ENCODE peak calls at places on chromosomes 3 and 15, in eight cellular contexts. W is sigmoid colon; U is right lobe of liver; L is CD8-positive, alpha-beta memory T cell; Z is esophagus squamous epithelium; V is body of pancreas; N is cardiac muscle cell; Y is MM.1S. P is an unnamed sample.

GRCh38 chr15:32636908-32637567 is 4.5 kb upstream of the SCG5 start:
- DNase-seq in W (no peak), U (no peak), L (no peak), Z (no peak), V (no peak), N (no peak), Y (no peak), P (no peak)

GRCh38 chr3:187739125-187739560 is 6.1 kb downstream of the BCL6 start:
- DNase-seq in W (no peak), U (peak), L (no peak), Z (no peak), V (peak), N (no peak), Y (peak), P (no peak)

GRCh38 chr3:127690823-127691452 is 18.2 kb downstream of the ABTB1 start:
- DNase-seq in W (no peak), U (peak), L (no peak), Z (no peak), V (peak), N (peak), Y (peak), P (no peak)

GRCh38 chr3:45104715-45105711 is 41.2 kb downstream of the CDCP1 start:
- DNase-seq in W (no peak), U (no peak), L (no peak), Z (no peak), V (no peak), N (peak), Y (no peak), P (no peak)

GRCh38 chr3:5187920-5188418 is 462 bp downstream of the EDEM1 start:
- DNase-seq in W (peak), U (peak), L (peak), Z (no peak), V (peak), N (peak), Y (peak), P (peak)

GRCh38 chr3:69787436-69788168 is 48.3 kb downstream of the MITF start:
- DNase-seq in W (no peak), U (no peak), L (no peak), Z (no peak), V (no peak), N (peak), Y (no peak), P (no peak)

GRCh38 chr15:64460737-64461576 is 579 bp downstream of the ZNF609 start:
- DNase-seq in W (peak), U (peak), L (peak), Z (no peak), V (peak), N (peak), Y (peak), P (peak)

GRCh38 chr15:44435893-44436667 is 8.7 kb downstream of the CTDSPL2 start:
- DNase-seq in W (no peak), U (no peak), L (no peak), Z (no peak), V (no peak), N (no peak), Y (no peak), P (no peak)

GRCh38 chr15:59315914-59316428 is 56.7 kb downstream of the MYO1E start:
- DNase-seq in W (no peak), U (no peak), L (no peak), Z (no peak), V (peak), N (peak), Y (no peak), P (no peak)

GRCh38 chr3:58532794-58533220 is 4.2 kb downstream of the ACOX2 start:
- DNase-seq in W (peak), U (peak), L (peak), Z (no peak), V (peak), N (peak), Y (peak), P (peak)

GRCh38 chr15:53512029-53512428 is 247.4 kb downstream of the WDR72 start:
- DNase-seq in W (no peak), U (no peak), L (no peak), Z (no peak), V (no peak), N (no peak), Y (peak), P (no peak)

GRCh38 chr15:51094606-51095569 is at the start of gene TNFAIP8L3:
- DNase-seq in W (no peak), U (peak), L (no peak), Z (no peak), V (no peak), N (peak), Y (no peak), P (no peak)

GRCh38 chr3:49657208-49657915 is 16.8 kb upstream of the APEH start:
- DNase-seq in W (no peak), U (no peak), L (no peak), Z (no peak), V (no peak), N (no peak), Y (no peak), P (no peak)

GRCh38 chr3:73727854-73728253 is 103.1 kb upstream of the PDZRN3 start:
- DNase-seq in W (no peak), U (no peak), L (no peak), Z (no peak), V (no peak), N (no peak), Y (no peak), P (no peak)

GRCh38 chr3:153158961-153159735 is 2.9 kb upstream of the RAP2B start:
- DNase-seq in W (no peak), U (no peak), L (no peak), Z (no peak), V (no peak), N (no peak), Y (no peak), P (no peak)

GRCh38 chr15:60827492-60827891 is 348.6 kb upstream of the ICE2 start:
- DNase-seq in W (no peak), U (no peak), L (no peak), Z (no peak), V (no peak), N (no peak), Y (no peak), P (no peak)

GRCh38 chr15:92051726-92052125 is 198.2 kb downstream of the SLCO3A1 start:
- DNase-seq in W (no peak), U (no peak), L (no peak), Z (no peak), V (no peak), N (no peak), Y (no peak), P (no peak)

GRCh38 chr3:188754286-188754685 is 417.5 kb upstream of the TPRG1 start:
- DNase-seq in W (no peak), U (no peak), L (no peak), Z (no peak), V (no peak), N (no peak), Y (peak), P (no peak)
- H3K4me3 ChIP-seq in W (no peak), U (no peak), L (no peak), Z (no peak), V (no peak), N (no peak), Y (no peak), P (no peak)

GRCh38 chr3:12627371-12627770 is 36.5 kb downstream of the RAF1 start:
- DNase-seq in W (no peak), U (no peak), L (no peak), Z (no peak), V (no peak), N (no peak), Y (no peak), P (no peak)
- H3K27ac ChIP-seq in W (no peak), U (no peak), L (no peak), Z (no peak), V (no peak), N (no peak), Y (peak), P (no peak)

DNA sequence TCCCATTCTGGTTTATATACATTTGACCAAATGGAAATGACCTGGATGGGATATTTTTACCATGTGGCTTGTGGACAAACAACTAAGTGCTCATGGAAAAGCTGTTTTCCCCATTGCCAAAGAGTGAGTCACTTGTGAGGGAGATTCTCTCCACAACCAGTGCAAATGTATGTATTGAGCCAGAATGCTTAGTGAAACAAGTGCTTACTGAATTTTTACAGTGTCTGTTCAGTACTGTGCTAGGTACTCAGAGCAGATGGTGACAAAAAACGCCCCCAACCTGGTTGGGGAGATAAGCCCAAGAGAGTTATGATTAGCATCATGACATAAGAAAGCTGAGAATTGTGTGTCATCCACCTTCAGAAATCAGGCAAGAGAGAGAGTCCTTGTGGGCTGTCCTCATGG is 2.3 kb downstream of the CHP1 start:
- DNase-seq in W (no peak), U (no peak), L (no peak), Z (no peak), V (no peak), N (peak), Y (no peak), P (no peak)
- H3K4me3 ChIP-seq in W (no peak), U (no peak), L (no peak), Z (no peak), V (no peak), N (no peak), Y (no peak), P (no peak)

DNA sequence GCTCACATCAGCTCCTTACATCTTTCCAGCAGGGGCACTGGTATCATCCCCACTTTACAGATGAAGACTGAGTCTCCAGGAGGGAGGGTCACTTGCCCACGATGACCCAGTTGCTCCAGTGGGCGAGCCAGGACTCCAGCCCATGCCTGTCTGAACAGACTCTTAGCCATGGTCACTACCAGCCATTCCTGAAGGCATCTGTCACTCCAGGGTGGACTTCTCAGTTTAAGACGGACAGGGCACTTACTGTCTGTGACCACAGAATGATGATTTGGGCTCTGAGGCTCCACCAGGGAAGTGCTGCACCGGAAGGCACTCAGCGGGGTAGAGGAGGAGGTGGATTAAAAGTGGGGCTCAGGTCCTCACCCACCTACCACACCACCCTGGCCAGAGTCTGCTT is 104.0 kb upstream of the SLC6A6 start:
- DNase-seq in W (no peak), U (no peak), L (no peak), Z (no peak), V (no peak), N (no peak), Y (no peak), P (no peak)
- H3K27ac ChIP-seq in W (peak), U (no peak), L (no peak), Z (peak), V (no peak), N (no peak), Y (no peak), P (no peak)

GRCh38 chr3:172519740-172520139 is 3.5 kb downstream of the TNFSF10 start:
- DNase-seq in W (no peak), U (no peak), L (no peak), Z (no peak), V (no peak), N (no peak), Y (no peak), P (no peak)
- H3K4me3 ChIP-seq in W (no peak), U (peak), L (peak), Z (peak), V (no peak), N (no peak), Y (no peak), P (no peak)